ENCODE peak calls at places on chromosome 22, in seven cellular contexts. K, U, J, M, V, P and F are unnamed samples.

GRCh38 chr22:46027219-46028068 is 50.5 kb upstream of the WNT7B start:
- DNase-seq in K (no peak), U (no peak), P (peak), M (no peak), J (no peak), V (peak), F (no peak)

GRCh38 chr22:50443801-50444625 is 30.8 kb downstream of the SBF1 start:
- DNase-seq in K (no peak), M (no peak), V (no peak), J (no peak), U (no peak), P (no peak), F (no peak)

GRCh38 chr22:27673839-27674238 is 127.7 kb downstream of the MN1 start:
- DNase-seq in V (no peak), M (no peak), U (no peak), J (no peak), P (peak), K (no peak), F (no peak)

GRCh38 chr22:20591660-20592310 is 84.4 kb downstream of the MED15 start:
- DNase-seq in V (no peak), M (no peak), J (no peak), U (peak), P (no peak), K (peak), F (no peak)

GRCh38 chr22:28817919-28818859 is 17.8 kb upstream of the XBP1 start:
- DNase-seq in V (peak), U (no peak), J (peak), P (no peak), M (no peak), K (no peak), F (peak)

GRCh38 chr22:26568207-26568706 is 21.7 kb downstream of the TPST2 start:
- DNase-seq in K (no peak), V (no peak), M (peak), U (no peak), P (no peak), J (peak), F (no peak)

GRCh38 chr22:24514241-24515024 is 19.3 kb downstream of the UPB1 start:
- DNase-seq in V (no peak), M (no peak), K (no peak), J (no peak), P (no peak), U (no peak), F (no peak)

GRCh38 chr22:22745225-22746060 is 101.0 kb downstream of the GGTLC2 start:
- DNase-seq in J (peak), M (no peak), V (no peak), U (no peak), P (peak), K (peak), F (peak)

GRCh38 chr22:35685731-35686130 is 31.9 kb upstream of the APOL5 start:
- DNase-seq in M (no peak), V (no peak), P (no peak), U (no peak), J (no peak), K (no peak), F (no peak)

GRCh38 chr22:43226368-43226979 is 39.5 kb upstream of the TTLL12 start:
- DNase-seq in P (no peak), M (no peak), U (no peak), K (no peak), V (no peak), J (no peak), F (no peak)

GRCh38 chr22:48495751-48496080 is 1332.0 kb downstream of the BRD1 start:
- DNase-seq in V (no peak), J (no peak), P (no peak), U (no peak), K (no peak), M (no peak), F (no peak)

GRCh38 chr22:41621099-41621910 is at the start of gene XRCC6:
- DNase-seq in M (peak), P (peak), K (peak), J (peak), U (peak), V (peak), F (peak)

GRCh38 chr22:21760640-21761039 is 25.0 kb upstream of the YPEL1 start:
- DNase-seq in U (peak), V (no peak), J (peak), M (no peak), K (peak), P (no peak), F (no peak)

GRCh38 chr22:38674888-38675287 is 6.9 kb upstream of the TOMM22 start:
- DNase-seq in P (peak), J (no peak), M (no peak), V (no peak), K (no peak), U (no peak), F (no peak)

GRCh38 chr22:40498454-40499186 is 128.2 kb downstream of the SGSM3 start:
- DNase-seq in K (peak), J (no peak), V (no peak), M (peak), P (no peak), U (peak), F (no peak)

GRCh38 chr22:21698430-21699329 is 32.9 kb downstream of the PPIL2 start:
- DNase-seq in J (no peak), M (peak), V (no peak), K (no peak), P (no peak), U (no peak), F (no peak)

GRCh38 chr22:29830585-29830984 is 7.5 kb downstream of the ASCC2 start:
- DNase-seq in P (no peak), U (no peak), M (no peak), V (no peak), J (no peak), K (no peak), F (no peak)

GRCh38 chr22:23179381-23180294 is 671 bp upstream of the BCR start:
- DNase-seq in M (no peak), K (no peak), J (peak), V (peak), P (peak), U (no peak), F (peak)

GRCh38 chr22:42336527-42337227 is 66.2 kb upstream of the TCF20 start:
- DNase-seq in M (no peak), V (no peak), J (no peak), K (no peak), U (no peak), P (no peak), F (no peak)

GRCh38 chr22:38203090-38203810 is 1.5 kb downstream of the MAFF start:
- DNase-seq in P (no peak), V (peak), K (peak), J (no peak), M (peak), U (no peak), F (peak)

GRCh38 chr22:33380789-33381530 is 322.8 kb upstream of the SYN3 start:
- DNase-seq in U (peak), M (peak), J (peak), V (no peak), K (peak), P (no peak), F (no peak)

GRCh38 chr22:22408731-22409696 is 99.5 kb downstream of the ZNF280B start:
- DNase-seq in M (peak), J (peak), V (no peak), U (no peak), K (peak), P (no peak), F (peak)

GRCh38 chr22:44383652-44384562 is 71.2 kb upstream of the SHISAL1 start:
- DNase-seq in U (no peak), P (no peak), K (no peak), M (no peak), V (peak), J (no peak), F (no peak)